ENCODE peak calls at places on chromosomes 3 and 15, in seven cellular contexts. P is left ventricle myocardium inferior, Q is NCI-H345, E is NB4, Z is psoas muscle, L is uterus, C is left cardiac atrium. S is an unnamed sample.

GRCh38 chr15:67006089-67007065 is 59.0 kb upstream of the SMAD3 start:
- DNase-seq in Z (no peak), L (no peak), C (no peak), E (peak), P (no peak), Q (no peak), S (no peak)

GRCh38 chr3:10505050-10505790 is at the start of gene ATP2B2:
- DNase-seq in L (no peak), P (no peak), Z (peak), E (no peak), C (no peak), Q (peak), S (no peak)

GRCh38 chr3:24688446-24689148 is 193.9 kb upstream of the THRB start:
- DNase-seq in Q (no peak), E (no peak), P (no peak), C (no peak), Z (no peak), L (no peak), S (no peak)

GRCh38 chr15:42037650-42038049 is 16.8 kb upstream of the PLA2G4E start:
- DNase-seq in L (no peak), E (no peak), Z (no peak), C (peak), Q (peak), P (no peak), S (no peak)

GRCh38 chr3:99246010-99246654 is 344.6 kb upstream of the DCBLD2 start:
- DNase-seq in C (no peak), E (no peak), P (no peak), Q (no peak), L (no peak), Z (no peak), S (no peak)

GRCh38 chr3:126412841-126413692 is 18.4 kb downstream of the CFAP100 start:
- DNase-seq in Z (no peak), L (no peak), E (no peak), C (no peak), P (no peak), Q (no peak), S (no peak)

GRCh38 chr15:68797589-68798377 is 22.9 kb downstream of the ANP32A start:
- DNase-seq in Z (no peak), E (no peak), C (peak), P (peak), L (no peak), Q (no peak), S (no peak)

GRCh38 chr15:63049747-63050439 is 7.3 kb downstream of the TPM1 start:
- DNase-seq in Z (no peak), E (no peak), Q (no peak), C (no peak), P (no peak), L (no peak), S (no peak)

GRCh38 chr3:71582612-71583568 is 638 bp downstream of the FOXP1 start:
- DNase-seq in P (peak), C (peak), L (peak), Q (peak), E (peak), Z (peak), S (peak)

GRCh38 chr3:48437812-48438211 is 2.1 kb downstream of the CCDC51 start:
- DNase-seq in C (no peak), E (no peak), Q (no peak), L (no peak), Z (no peak), P (no peak), S (no peak)

GRCh38 chr15:85010472-85011209 is 29.0 kb downstream of the PDE8A start:
- DNase-seq in Q (peak), E (peak), P (no peak), L (no peak), Z (no peak), C (no peak), S (no peak)

GRCh38 chr15:47185222-47185800 is 532.0 kb upstream of the SEMA6D start:
- DNase-seq in L (no peak), C (no peak), E (no peak), Z (no peak), P (no peak), Q (peak), S (no peak)

GRCh38 chr3:187678869-187679268 is 8.7 kb upstream of the SST start:
- DNase-seq in E (peak), L (peak), C (peak), P (no peak), Z (no peak), Q (peak), S (no peak)

GRCh38 chr15:82862886-82863285 is 53.5 kb downstream of the WHAMM start:
- DNase-seq in L (no peak), Z (no peak), C (no peak), Q (no peak), P (no peak), E (no peak), S (no peak)

GRCh38 chr3:161415506-161416231 is 44.4 kb upstream of the SPTSSB start:
- DNase-seq in P (no peak), C (peak), E (no peak), Q (no peak), L (no peak), Z (no peak), S (no peak)

GRCh38 chr3:48949376-48949717 is 30.7 kb downstream of the ARIH2 start:
- DNase-seq in Q (no peak), Z (no peak), C (no peak), E (no peak), P (no peak), L (no peak), S (no peak)

GRCh38 chr3:190697901-190698300 is 164.6 kb downstream of the GMNC start:
- DNase-seq in C (no peak), L (no peak), Q (no peak), Z (no peak), E (no peak), P (no peak), S (no peak)

GRCh38 chr3:13403213-13403817 is 16.8 kb downstream of the NUP210 start:
- DNase-seq in P (no peak), L (no peak), Z (no peak), C (no peak), E (no peak), Q (no peak), S (no peak)

GRCh38 chr3:78013653-78014052 is 973.8 kb downstream of the ROBO2 start:
- DNase-seq in L (no peak), P (no peak), E (no peak), Q (no peak), Z (no peak), C (no peak), S (no peak)

GRCh38 chr3:23239181-23240068 is 36.3 kb downstream of the UBE2E2 start:
- DNase-seq in Z (no peak), Q (no peak), E (peak), P (no peak), L (no peak), C (no peak), S (no peak)

GRCh38 chr15:67717776-67718175 is 107.5 kb upstream of the SKOR1 start:
- DNase-seq in E (no peak), Z (no peak), P (no peak), Q (no peak), L (no peak), C (no peak), S (no peak)

GRCh38 chr15:79028411-79028964 is 62.1 kb downstream of the RASGRF1 start:
- DNase-seq in Z (no peak), P (no peak), C (no peak), L (no peak), E (peak), Q (peak), S (no peak)

GRCh38 chr3:105598047-105598796 is 231.5 kb downstream of the ALCAM start:
- DNase-seq in C (no peak), E (no peak), L (no peak), Q (no peak), Z (no peak), P (no peak), S (no peak)

GRCh38 chr3:72229952-72230351 is 445.0 kb upstream of the PROK2 start:
- DNase-seq in P (no peak), Q (no peak), C (no peak), L (no peak), E (no peak), Z (no peak), S (no peak)

GRCh38 chr15:84685304-84685703 is 27.3 kb upstream of the NMB start:
- DNase-seq in P (peak), Q (no peak), E (peak), Z (peak), L (no peak), C (peak), S (no peak)

GRCh38 chr3:99783009-99783573 is 34.6 kb upstream of the CMSS1 start:
- DNase-seq in Z (no peak), E (no peak), P (no peak), Q (no peak), L (no peak), C (no peak), S (no peak)

GRCh38 chr3:156826896-156827882 is 1.0 kb downstream of the LEKR1 start:
- DNase-seq in E (no peak), Z (no peak), Q (no peak), C (no peak), P (no peak), L (no peak), S (peak)

GRCh38 chr3:109050591-109051167 is 67.3 kb downstream of the MORC1 start:
- DNase-seq in L (no peak), Z (no peak), P (no peak), Q (no peak), E (peak), C (no peak), S (no peak)

GRCh38 chr3:34584971-34585370 is 786.5 kb downstream of the PDCD6IP start:
- DNase-seq in L (no peak), E (no peak), C (no peak), Q (no peak), P (no peak), Z (no peak), S (no peak)

GRCh38 chr3:26438325-26438940 is 184.1 kb upstream of the LRRC3B start:
- DNase-seq in L (no peak), E (no peak), P (no peak), C (no peak), Q (no peak), Z (no peak), S (no peak)

S was measured in T follicular helper cell.